ENCODE peak calls at places on chromosomes 3 and 15, in nine cellular contexts. P, S, G, T, M, V, I, H and B are unnamed samples.

GRCh38 chr3:52270252-52270754 is 8.1 kb downstream of the WDR82 start:
- DNase-seq in V (no peak), S (no peak), I (no peak), H (no peak), G (no peak), T (no peak), P (no peak), M (no peak), B (no peak)

GRCh38 chr3:43621406-43621973 is 321 bp downstream of the ANO10 start:
- DNase-seq in G (no peak), I (no peak), T (no peak), M (no peak), P (no peak), S (no peak), V (peak), H (no peak), B (no peak)

GRCh38 chr15:88326924-88327323 is 70.4 kb upstream of the NTRK3 start:
- DNase-seq in M (no peak), V (no peak), G (no peak), H (no peak), P (no peak), S (no peak), I (no peak), T (no peak), B (no peak)

GRCh38 chr3:65633018-65633417 is 405.7 kb downstream of the MAGI1 start:
- DNase-seq in T (no peak), H (no peak), M (no peak), G (no peak), V (no peak), S (no peak), I (no peak), P (no peak), B (no peak)

GRCh38 chr3:77491961-77492360 is 452.1 kb downstream of the ROBO2 start:
- DNase-seq in P (no peak), T (no peak), V (no peak), M (no peak), S (no peak), H (no peak), G (no peak), I (no peak), B (no peak)

GRCh38 chr3:51374456-51374855 is 10.6 kb upstream of the MANF start:
- DNase-seq in G (no peak), V (no peak), M (no peak), H (peak), T (peak), I (no peak), S (no peak), P (no peak), B (no peak)

GRCh38 chr3:48661501-48662139 is 1.1 kb downstream of the CELSR3 start:
- DNase-seq in G (peak), V (peak), M (no peak), T (peak), P (peak), I (no peak), H (peak), S (peak), B (peak)

GRCh38 chr3:11136871-11137626 is 17.2 kb upstream of the HRH1 start:
- DNase-seq in P (no peak), H (no peak), S (no peak), M (peak), I (no peak), V (peak), G (no peak), T (no peak), B (no peak)

GRCh38 chr3:105867690-105868449 is 942 bp downstream of the CBLB start:
- DNase-seq in T (no peak), P (no peak), S (no peak), M (peak), H (no peak), I (peak), G (peak), V (no peak), B (peak)

GRCh38 chr15:68205558-68205944 is 419 bp upstream of the CALML4 start:
- DNase-seq in S (no peak), P (no peak), H (no peak), I (no peak), G (no peak), M (no peak), V (no peak), T (no peak), B (no peak)

GRCh38 chr3:113002676-113003075 is 11.9 kb downstream of the GTPBP8 start:
- DNase-seq in M (no peak), H (peak), S (no peak), G (peak), T (peak), P (no peak), I (no peak), V (no peak), B (no peak)

GRCh38 chr15:52609593-52609992 is 40.8 kb upstream of the ARPP19 start:
- DNase-seq in G (no peak), H (no peak), S (no peak), M (no peak), I (no peak), P (no peak), V (no peak), T (no peak), B (no peak)

GRCh38 chr3:193225726-193226125 is 15.3 kb upstream of the PLAAT1 start:
- DNase-seq in T (no peak), S (no peak), P (no peak), V (no peak), G (no peak), H (no peak), I (no peak), M (no peak), B (no peak)

GRCh38 chr15:53787349-53787748 is 27.9 kb upstream of the WDR72 start:
- DNase-seq in M (no peak), V (no peak), H (no peak), T (no peak), S (no peak), I (peak), P (no peak), G (no peak), B (no peak)

GRCh38 chr3:66039590-66039887 is 821 bp upstream of the MAGI1 start:
- DNase-seq in I (no peak), S (no peak), V (peak), M (peak), H (no peak), T (no peak), P (peak), G (no peak), B (no peak)

GRCh38 chr15:95664435-95664834 is 666.1 kb upstream of the NR2F2 start:
- DNase-seq in S (no peak), P (no peak), G (no peak), M (no peak), V (no peak), H (no peak), I (no peak), T (no peak), B (no peak)

GRCh38 chr15:45183511-45183910 is 4.3 kb downstream of the SHF start:
- DNase-seq in T (no peak), G (no peak), V (no peak), P (no peak), M (no peak), H (peak), I (no peak), S (no peak), B (no peak)

GRCh38 chr3:195063596-195064193 is 207.3 kb downstream of the XXYLT1 start:
- DNase-seq in T (no peak), G (no peak), I (peak), M (no peak), V (no peak), S (no peak), H (no peak), P (no peak), B (no peak)

GRCh38 chr3:119700269-119700919 is 2.4 kb upstream of the CFAP91 start:
- DNase-seq in M (peak), S (no peak), G (peak), P (peak), V (peak), T (no peak), I (no peak), H (no peak), B (no peak)

GRCh38 chr15:45903283-45903682 is 268.5 kb downstream of the SQOR start:
- DNase-seq in T (no peak), M (no peak), P (no peak), I (no peak), H (no peak), G (no peak), S (no peak), V (no peak), B (no peak)

GRCh38 chr3:127042634-127043033 is 59.7 kb downstream of the PLXNA1 start:
- DNase-seq in T (peak), H (peak), I (no peak), G (no peak), M (no peak), S (no peak), V (no peak), P (no peak), B (no peak)

GRCh38 chr3:46574263-46574662 is 8.2 kb upstream of the LRRC2 start:
- DNase-seq in I (no peak), M (no peak), V (no peak), P (no peak), S (no peak), H (no peak), T (no peak), G (no peak), B (peak)

GRCh38 chr3:15433531-15433930 is 6.1 kb downstream of the EAF1 start:
- DNase-seq in I (no peak), G (no peak), H (no peak), S (no peak), M (no peak), T (no peak), V (no peak), P (no peak), B (no peak)

GRCh38 chr3:145182196-145182911 is 978.6 kb downstream of the PLOD2 start:
- DNase-seq in T (no peak), I (no peak), S (no peak), P (no peak), H (no peak), V (no peak), M (peak), G (no peak), B (no peak)

GRCh38 chr3:119305271-119305670 is 11.1 kb downstream of the ARHGAP31 start:
- DNase-seq in M (no peak), T (no peak), H (no peak), S (no peak), G (no peak), V (no peak), P (no peak), I (no peak), B (no peak)

GRCh38 chr15:60486742-60487141 is 7.8 kb upstream of the ICE2 start:
- DNase-seq in M (no peak), P (no peak), G (no peak), I (no peak), S (no peak), V (no peak), H (no peak), T (no peak), B (no peak)